ENCODE peak calls at places on chromosomes 3 and 15, in seven cellular contexts. S is BJ, U is endothelial cell, P is GM13976, D is Panc1, H is fibroblast of lung, C is upper lobe of right lung. M is an unnamed sample.

GRCh38 chr3:3127432-3128010 is 781 bp downstream of the TRNT1 start:
- DNase-seq in P (peak), S (no peak), U (no peak), H (no peak), C (no peak), D (no peak), M (peak)

GRCh38 chr15:39631357-39631756 is 50.5 kb downstream of the THBS1 start:
- DNase-seq in D (no peak), S (no peak), U (no peak), H (no peak), P (no peak), C (no peak), M (no peak)

GRCh38 chr3:12759693-12760565 is 870 bp upstream of the TMEM40 start:
- DNase-seq in H (no peak), S (no peak), C (peak), D (no peak), U (no peak), P (no peak), M (no peak)

GRCh38 chr3:179969525-179969924 is 67.2 kb downstream of the PEX5L start:
- DNase-seq in D (peak), P (no peak), S (no peak), H (peak), U (no peak), C (no peak), M (no peak)

GRCh38 chr3:146498002-146498736 is 28.8 kb upstream of the PLSCR2 start:
- DNase-seq in U (no peak), H (no peak), P (no peak), D (no peak), S (no peak), C (no peak), M (no peak)

GRCh38 chr3:13150624-13151023 is 77.4 kb upstream of the IQSEC1 start:
- DNase-seq in D (no peak), C (peak), S (no peak), U (no peak), H (no peak), P (no peak), M (no peak)

GRCh38 chr15:91484141-91484540 is 369.4 kb upstream of the SLCO3A1 start:
- DNase-seq in H (no peak), C (no peak), U (no peak), S (no peak), D (no peak), P (no peak), M (no peak)

GRCh38 chr3:188889070-188889491 is 282.7 kb upstream of the TPRG1 start:
- DNase-seq in P (no peak), H (no peak), C (no peak), U (no peak), S (no peak), D (no peak), M (no peak)

GRCh38 chr3:151210676-151211381 is 7.8 kb upstream of the GPR171 start:
- DNase-seq in U (no peak), C (no peak), D (no peak), P (no peak), S (no peak), H (no peak), M (no peak)

GRCh38 chr3:104526901-104527401 is 839.8 kb upstream of the ALCAM start:
- DNase-seq in D (no peak), P (no peak), C (no peak), U (no peak), H (no peak), S (no peak), M (no peak)

GRCh38 chr3:160018959-160019358 is 30.3 kb downstream of the IL12A start:
- DNase-seq in C (no peak), D (no peak), U (no peak), P (no peak), S (no peak), H (no peak), M (no peak)

GRCh38 chr3:65538101-65538500 is 500.6 kb downstream of the MAGI1 start:
- DNase-seq in S (no peak), D (no peak), P (no peak), U (no peak), C (no peak), H (no peak), M (no peak)

GRCh38 chr3:189338366-189338765 is 166.6 kb downstream of the TPRG1 start:
- DNase-seq in C (no peak), U (no peak), S (no peak), H (no peak), D (no peak), P (no peak), M (no peak)

GRCh38 chr3:42505203-42505848 is 2.9 kb downstream of the VIPR1 start:
- DNase-seq in D (no peak), H (no peak), U (no peak), P (no peak), C (peak), S (no peak), M (no peak)

GRCh38 chr15:63983071-63983711 is 63.1 kb downstream of the DAPK2 start:
- DNase-seq in H (no peak), S (no peak), U (no peak), C (no peak), D (no peak), P (peak), M (no peak)

GRCh38 chr3:175861916-175862315 is 1002.8 kb downstream of the NAALADL2 start:
- DNase-seq in U (no peak), C (no peak), H (no peak), D (no peak), P (no peak), S (no peak), M (no peak)

GRCh38 chr3:119349353-119349752 is 55.2 kb downstream of the ARHGAP31 start:
- DNase-seq in P (no peak), U (peak), H (no peak), C (no peak), S (no peak), D (no peak), M (no peak)

GRCh38 chr3:126277629-126278378 is 79.4 kb downstream of the KLF15 start:
- DNase-seq in H (no peak), S (no peak), P (no peak), C (no peak), D (no peak), U (no peak), M (no peak)

GRCh38 chr15:38010390-38010789 is 76.0 kb downstream of the TMCO5A start:
- DNase-seq in P (no peak), H (peak), C (no peak), S (peak), U (no peak), D (no peak), M (no peak)

GRCh38 chr15:56918907-56919707 is 663 bp downstream of the TCF12 start:
- DNase-seq in C (peak), D (no peak), U (peak), P (peak), S (no peak), H (peak), M (peak)

GRCh38 chr15:55402707-55403106 is 5.5 kb downstream of the CCPG1 start:
- DNase-seq in P (no peak), H (peak), S (no peak), U (no peak), C (no peak), D (no peak), M (no peak)

GRCh38 chr3:14411988-14412387 is 9.6 kb downstream of the SLC6A6 start:
- DNase-seq in D (no peak), H (no peak), C (no peak), U (no peak), S (no peak), P (no peak), M (no peak)
- TF ChIP-seq CTCF in D (no peak), H (no peak), C (no peak), U (no peak), S (peak), P (no peak), M (no peak)

GRCh38 chr3:58237238-58237939 is at the start of gene ABHD6:
- DNase-seq in U (peak), C (peak), S (no peak), P (peak), H (peak), D (no peak), M (peak)
- TF ChIP-seq CTCF in U (no peak), C (no peak), S (no peak), P (peak), H (peak), D (peak), M (peak)

GRCh38 chr3:32421185-32421584 is 29.5 kb downstream of the CMTM7 start:
- DNase-seq in P (no peak), H (no peak), U (no peak), S (no peak), D (no peak), C (no peak), M (no peak)

GRCh38 chr3:32422943-32423342 is 31.3 kb downstream of the CMTM7 start:
- DNase-seq in S (no peak), U (no peak), C (no peak), D (no peak), P (no peak), H (no peak), M (no peak)

GRCh38 chr3:32423534-32423933 is 31.9 kb downstream of the CMTM7 start:
- DNase-seq in C (no peak), D (no peak), P (no peak), H (no peak), U (no peak), S (no peak), M (no peak)

GRCh38 chr3:32423956-32424558 is 32.4 kb downstream of the CMTM7 start:
- DNase-seq in S (no peak), D (no peak), H (no peak), C (no peak), U (no peak), P (no peak), M (no peak)

GRCh38 chr3:32421991-32422859 is 30.6 kb downstream of the CMTM7 start:
- DNase-seq in D (no peak), C (peak), U (no peak), H (peak), P (no peak), S (peak), M (no peak)
- TF ChIP-seq CTCF in D (no peak), C (no peak), U (no peak), H (no peak), P (no peak), S (no peak), M (no peak)

GRCh38 chr3:97940034-97940433 is 32.2 kb downstream of the RIOX2 start:
- DNase-seq in P (no peak), H (no peak), C (no peak), S (no peak), U (no peak), D (no peak), M (no peak)
- TF ChIP-seq CTCF in P (no peak), H (no peak), C (peak), S (no peak), U (no peak), D (peak), M (no peak)

GRCh38 chr3:195892105-195892354 is 16.3 kb downstream of the TNK2 start:
- DNase-seq in S (no peak), U (no peak), P (no peak), H (no peak), C (peak), D (no peak), M (no peak)

GRCh38 chr3:195888981-195889842 is 19.1 kb downstream of the TNK2 start:
- DNase-seq in C (no peak), D (no peak), H (no peak), P (no peak), S (no peak), U (no peak), M (no peak)

GRCh38 chr3:195891431-195892104 is 16.8 kb downstream of the TNK2 start:
- DNase-seq in S (no peak), H (no peak), D (no peak), C (no peak), U (no peak), P (no peak), M (no peak)

GRCh38 chr3:195888311-195888761 is 20.0 kb downstream of the TNK2 start:
- DNase-seq in D (no peak), S (no peak), H (no peak), U (no peak), C (no peak), P (no peak), M (no peak)

GRCh38 chr3:195889843-195890407 is 18.4 kb downstream of the TNK2 start:
- DNase-seq in D (no peak), U (no peak), S (no peak), C (no peak), H (no peak), P (no peak), M (no peak)
- TF ChIP-seq CTCF in D (no peak), U (no peak), S (no peak), C (no peak), H (no peak), P (no peak), M (no peak)

GRCh38 chr3:114587973-114588372 is 294.1 kb downstream of the TIGIT start:
- DNase-seq in D (no peak), H (no peak), P (no peak), C (no peak), S (no peak), U (no peak), M (no peak)

GRCh38 chr3:114585687-114586086 is 291.9 kb downstream of the TIGIT start:
- DNase-seq in P (no peak), C (no peak), D (no peak), H (no peak), U (no peak), S (no peak), M (no peak)

GRCh38 chr3:114582929-114583328 is 289.1 kb downstream of the TIGIT start:
- DNase-seq in D (no peak), U (no peak), C (no peak), P (peak), S (no peak), H (no peak), M (no peak)

GRCh38 chr3:114586119-114586518 is 292.3 kb downstream of the TIGIT start:
- DNase-seq in P (no peak), U (no peak), C (no peak), D (no peak), H (no peak), S (peak), M (no peak)

DNA sequence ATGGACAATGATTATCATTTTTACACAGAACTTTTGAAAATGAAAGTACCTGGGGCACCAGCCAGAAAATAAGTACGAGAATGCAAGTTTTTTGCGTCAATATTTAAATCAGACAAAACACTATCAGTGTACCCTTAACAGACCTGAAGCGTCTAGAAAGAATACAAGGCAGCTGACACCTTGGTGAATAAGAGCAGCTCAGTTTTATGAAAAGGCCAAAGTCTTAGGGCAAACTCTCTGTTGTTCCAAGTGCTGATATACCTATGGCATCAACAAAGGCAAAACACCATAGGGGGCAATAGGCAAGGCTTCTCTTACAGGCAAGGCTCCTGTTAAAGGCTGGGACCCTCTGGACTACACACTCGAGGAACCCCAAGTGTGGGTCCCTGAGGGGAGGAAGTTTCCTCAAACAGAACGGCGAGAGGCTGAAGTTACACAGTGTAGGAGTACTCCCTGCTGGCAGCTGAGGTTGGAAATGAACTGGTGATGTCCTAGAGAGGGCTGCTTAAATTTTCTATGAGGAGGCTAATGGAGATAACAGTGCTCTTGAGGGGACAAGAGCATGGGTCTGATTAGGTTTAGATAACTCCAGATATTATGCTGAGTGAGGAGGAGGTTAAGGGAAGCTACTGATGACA is 291.0 kb downstream of the TIGIT start:
- DNase-seq in D (no peak), H (no peak), P (no peak), C (no peak), U (no peak), S (no peak), M (no peak)
- TF ChIP-seq CTCF in D (no peak), H (no peak), P (no peak), C (no peak), U (no peak), S (no peak), M (no peak)

GRCh38 chr15:71811752-71812735 is 1.7 kb downstream of the NR2E3 start:
- DNase-seq in C (no peak), U (no peak), D (no peak), P (peak), H (no peak), S (no peak), M (no peak)
- TF ChIP-seq CTCF in C (no peak), U (no peak), D (no peak), P (no peak), H (no peak), S (no peak), M (no peak)

GRCh38 chr3:183230826-183231225 is 22.2 kb upstream of the B3GNT5 start:
- DNase-seq in U (no peak), C (no peak), S (no peak), D (no peak), H (no peak), P (no peak), M (no peak)
- TF ChIP-seq CTCF in U (no peak), C (no peak), S (no peak), D (no peak), H (no peak), P (no peak), M (no peak)

GRCh38 chr15:71115567-71116351 is 488 bp downstream of the THSD4 start:
- DNase-seq in D (no peak), U (peak), H (peak), P (no peak), S (no peak), C (peak), M (no peak)
- TF ChIP-seq CTCF in D (peak), U (no peak), H (no peak), P (no peak), S (no peak), C (no peak), M (no peak)

GRCh38 chr3:123961508-123961856 is 453 bp upstream of the CCDC14 start:
- DNase-seq in U (no peak), S (no peak), C (no peak), D (no peak), H (no peak), P (no peak), M (no peak)
- TF ChIP-seq CTCF in U (no peak), S (no peak), C (no peak), D (no peak), H (no peak), P (no peak), M (no peak)

M was measured in CD4-positive, alpha-beta T cell.